ENCODE peak calls at places on chromosomes 4 and X, in five cellular contexts. D, P, U, M and W are unnamed samples.
A peak's percentile ranks its signal among the peaks of the same experiment; 100 is the strongest.

GRCh38 chr4:137614491-137614890 is 82.2 kb upstream of the PCDH18 start:
- DNase-seq in U (no peak), D (no peak), M (no peak), P (no peak), W (no peak)

GRCh38 chr4:8834681-8835220 is 36.9 kb downstream of the HMX1 start:
- DNase-seq in P (no peak), M (no peak), U (peak; percentile 51), D (no peak), W (no peak)

GRCh38 chr4:155392486-155393184 is 15.9 kb upstream of the MAP9 start:
- DNase-seq in U (no peak), D (peak; percentile 32), M (no peak), P (no peak), W (no peak)

GRCh38 chr4:121876976-121877773 is 6.9 kb upstream of the BBS7 start:
- DNase-seq in M (no peak), P (no peak), U (no peak), D (no peak), W (no peak)

GRCh38 chr4:48602222-48602621 is 112.2 kb downstream of the ZAR1 start:
- DNase-seq in P (no peak), D (peak; percentile 54), M (no peak), U (no peak), W (peak; percentile 12)

GRCh38 chr4:142683997-142684396 is 162.1 kb downstream of the INPP4B start:
- DNase-seq in U (no peak), D (no peak), P (no peak), M (no peak), W (no peak)

GRCh38 chrX:40108084-40108958 is 10.6 kb upstream of the BCOR start:
- DNase-seq in D (no peak), U (peak; percentile 87), P (peak; percentile 50), M (no peak), W (no peak)

GRCh38 chrX:1531106-1531890 is 5.7 kb downstream of the P2RY8 start:
- DNase-seq in M (no peak), U (no peak), P (no peak), D (no peak), W (no peak)

GRCh38 chrX:147875866-147876596 is 35.7 kb upstream of the FMR1 start:
- DNase-seq in D (no peak), U (no peak), M (no peak), P (no peak), W (no peak)

GRCh38 chr4:21184788-21185187 is 484.5 kb downstream of the PACRGL start:
- DNase-seq in D (no peak), P (peak; percentile 43), M (no peak), U (no peak), W (no peak)

GRCh38 chr4:145230726-145231125 is 50.3 kb upstream of the OTUD4 start:
- DNase-seq in M (no peak), D (no peak), P (no peak), U (no peak), W (no peak)

GRCh38 chrX:135931644-135932487 is 38.4 kb downstream of the SAGE1 start:
- DNase-seq in M (peak; percentile 22), U (no peak), D (peak; percentile 13), P (peak; percentile 76), W (no peak)

GRCh38 chr4:151743128-151743854 is 17.5 kb downstream of the GATB start:
- DNase-seq in D (no peak), M (no peak), U (no peak), P (peak; percentile 3), W (peak; percentile 6)

GRCh38 chr4:45550766-45551366 is 573.0 kb downstream of the GABRG1 start:
- DNase-seq in M (no peak), P (no peak), U (no peak), D (no peak), W (no peak)

GRCh38 chr4:110518889-110519490 is 43.0 kb downstream of the ENPEP start:
- DNase-seq in U (no peak), P (peak; percentile 62), D (no peak), M (no peak), W (no peak)

GRCh38 chr4:70721747-70722146 is at the start of gene RUFY3:
- DNase-seq in D (peak; percentile 16), P (peak; percentile 42), M (peak; percentile 59), U (no peak), W (no peak)

GRCh38 chrX:51144828-51145442 is 187.7 kb upstream of the NUDT10 start:
- DNase-seq in P (peak; percentile 80), D (peak; percentile 5), U (no peak), M (no peak), W (no peak)

GRCh38 chrX:40174594-40175415 is 77.0 kb upstream of the BCOR start:
- DNase-seq in D (no peak), M (no peak), P (peak; percentile 56), U (peak; percentile 88), W (no peak)

GRCh38 chrX:100512471-100512870 is 72.3 kb upstream of the TNMD start:
- DNase-seq in D (peak; percentile 10), P (peak; percentile 32), M (no peak), U (no peak), W (no peak)

GRCh38 chr4:139470295-139470694 is 16.4 kb downstream of the RAB33B start:
- DNase-seq in P (no peak), D (no peak), M (no peak), U (no peak), W (no peak)

GRCh38 chr4:163166041-163166579 is 580 bp downstream of the NAF1 start:
- DNase-seq in P (peak; percentile 61), D (peak; percentile 54), M (peak; percentile 44), U (peak; percentile 85), W (no peak)

GRCh38 chrX:8034058-8034457 is 106.8 kb upstream of the PNPLA4 start:
- DNase-seq in U (no peak), M (no peak), P (peak; percentile 41), D (no peak), W (no peak)

GRCh38 chr4:92265798-92266197 is 38.0 kb upstream of the GRID2 start:
- DNase-seq in D (no peak), M (no peak), U (no peak), P (no peak), W (no peak)

GRCh38 chrX:9438950-9439494 is 25.8 kb upstream of the TBL1X start:
- DNase-seq in P (no peak), M (no peak), U (no peak), D (no peak), W (no peak)

GRCh38 chr4:176187610-176188009 is 7.8 kb downstream of the SPATA4 start:
- DNase-seq in M (no peak), U (no peak), P (no peak), D (peak; percentile 34), W (peak; percentile 49)

GRCh38 chr4:16026155-16026761 is 57.6 kb downstream of the PROM1 start:
- DNase-seq in P (peak; percentile 86), D (peak; percentile 33), U (no peak), M (no peak), W (no peak)

GRCh38 chr4:73609688-73610087 is 10.5 kb downstream of the RASSF6 start:
- DNase-seq in U (no peak), P (no peak), D (no peak), M (no peak), W (no peak)

GRCh38 chrX:68403060-68403459 is 30.2 kb downstream of the OPHN1 start:
- DNase-seq in U (no peak), D (no peak), P (no peak), M (no peak), W (no peak)

GRCh38 chrX:105821471-105822081 is 763 bp upstream of the NRK start:
- DNase-seq in P (peak; percentile 84), U (no peak), M (no peak), D (peak; percentile 6), W (no peak)

GRCh38 chrX:53813663-53814440 is 127.3 kb upstream of the HUWE1 start:
- DNase-seq in U (no peak), D (no peak), P (no peak), M (no peak), W (no peak)

GRCh38 chr4:141375855-141376254 is 155.2 kb downstream of the ZNF330 start:
- DNase-seq in M (no peak), D (peak; percentile 93), U (no peak), P (peak; percentile 0), W (peak; percentile 78)

DNA sequence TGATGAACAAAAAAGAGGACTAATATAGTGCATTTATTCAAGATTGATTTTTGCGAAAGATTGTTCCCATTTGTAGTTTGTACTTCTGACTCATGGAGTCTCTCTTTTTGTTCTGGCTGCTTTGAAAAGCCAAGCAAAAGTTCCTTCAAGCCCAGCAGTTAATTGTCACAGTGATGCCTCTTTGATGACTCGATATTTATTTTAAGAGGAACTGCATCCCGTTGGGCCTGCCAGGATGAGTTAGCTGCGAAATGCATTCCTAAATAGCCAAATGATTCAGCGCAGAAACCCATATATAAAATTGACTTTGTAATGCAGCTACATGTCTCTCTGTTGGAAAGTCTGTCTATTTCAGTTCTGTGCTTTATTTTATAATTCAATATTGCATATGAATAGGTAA is 295.1 kb downstream of the GBA3 start:
- DNase-seq in P (no peak), U (no peak), M (no peak), D (no peak), W (no peak)
- H3K27ac ChIP-seq in P (no peak overlapping the region), U (no peak overlapping the region), M (no peak overlapping the region), D (no peak overlapping the region), W (no peak overlapping the region)

GRCh38 chr4:118746251-118746919 is 61.2 kb downstream of the METTL14 start:
- DNase-seq in D (no peak), M (no peak), U (no peak), P (no peak), W (no peak)
- H3K27ac ChIP-seq in D (no peak overlapping the region), M (peak overlapping the region; percentile 51), U (peak overlapping the region; percentile 62), P (no peak overlapping the region), W (no peak overlapping the region)

GRCh38 chr4:148051403-148051802 is 319.5 kb downstream of the ARHGAP10 start:
- DNase-seq in P (no peak), D (no peak), U (no peak), M (no peak), W (no peak)
- H3K27ac ChIP-seq in P (no peak overlapping the region), D (no peak overlapping the region), U (no peak overlapping the region), M (no peak overlapping the region), W (no peak overlapping the region)

DNA sequence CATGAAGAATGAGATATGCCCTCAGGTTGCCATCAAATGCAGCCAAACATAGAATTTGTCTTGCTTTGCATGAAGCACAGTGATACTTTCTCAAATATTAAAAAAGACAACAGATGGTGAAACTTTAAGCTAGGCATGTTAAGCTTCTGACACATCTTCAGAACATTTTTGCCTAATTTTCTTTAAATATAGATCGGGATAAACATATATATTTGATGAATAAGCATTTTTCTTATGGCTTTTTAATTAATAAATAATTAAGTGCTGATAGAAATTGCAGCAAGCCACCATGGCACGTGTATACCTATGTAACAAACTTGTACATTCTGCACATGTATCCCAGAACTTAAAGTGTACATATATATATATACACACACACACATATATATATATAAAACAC is 831.2 kb upstream of the PCDH10 start:
- DNase-seq in P (no peak), U (no peak), M (no peak), D (no peak), W (no peak)
- H3K27ac ChIP-seq in P (no peak overlapping the region), U (no peak overlapping the region), M (no peak overlapping the region), D (no peak overlapping the region), W (no peak overlapping the region)